ENCODE peak calls at places on chromosomes 13 and 19, in four cellular contexts. U is hepatocyte, C is cerebellar cortex, M is kidney tubule cell. N is an unnamed sample.

GRCh38 chr13:59422646-59423045 is 741.1 kb downstream of the DIAPH3 start:
- DNase-seq in C (no peak), M (no peak), U (no peak), N (peak; percentile 54)

GRCh38 chr19:49553451-49554271 is 25.9 kb downstream of the RCN3 start:
- DNase-seq in M (peak; percentile 74), U (peak; percentile 68), C (no peak), N (no peak)

GRCh38 chr19:4687396-4687795 is 17.3 kb upstream of the MYDGF start:
- DNase-seq in M (no peak), C (no peak), U (no peak), N (no peak)

GRCh38 chr13:26629260-26629659 is 71.8 kb downstream of the WASF3 start:
- DNase-seq in C (no peak), U (no peak), M (peak; percentile 7), N (peak; percentile 62)

GRCh38 chr19:42466521-42467436 is 24.0 kb upstream of the CXCL17 start:
- DNase-seq in M (no peak), U (no peak), C (no peak), N (no peak)

GRCh38 chr19:34996978-34997640 is 3.0 kb upstream of the GRAMD1A start:
- DNase-seq in C (no peak), U (no peak), M (no peak), N (no peak)

GRCh38 chr19:40616941-40617340 is 15.8 kb downstream of the LTBP4 start:
- DNase-seq in U (no peak), C (no peak), M (no peak), N (no peak)

GRCh38 chr19:7419777-7420439 is 68.9 kb downstream of the PEX11G start:
- DNase-seq in C (no peak), U (no peak), M (no peak), N (no peak)

GRCh38 chr19:49081273-49081672 is 4.0 kb upstream of the SNRNP70 start:
- DNase-seq in U (no peak), C (no peak), M (no peak), N (no peak)

GRCh38 chr19:48637449-48637947 is 319 bp upstream of the DBP start:
- DNase-seq in M (peak; percentile 97), C (peak; percentile 100), U (peak; percentile 99), N (peak; percentile 98)

GRCh38 chr13:40480915-40481525 is 185.4 kb downstream of the FOXO1 start:
- DNase-seq in U (no peak), C (no peak), M (no peak), N (no peak)

GRCh38 chr19:33260628-33261418 is 35.2 kb upstream of the SLC7A10 start:
- DNase-seq in C (no peak), M (no peak), U (no peak), N (no peak)

GRCh38 chr13:97278395-97279078 is 56.4 kb downstream of the MBNL2 start:
- DNase-seq in C (no peak), M (no peak), U (no peak), N (no peak)

GRCh38 chr13:51797664-51798488 is 6.1 kb downstream of the DHRS12 start:
- DNase-seq in C (peak; percentile 96), U (peak; percentile 85), M (peak; percentile 90), N (peak; percentile 84)

GRCh38 chr19:44725251-44725650 is 23.3 kb upstream of the BCL3 start:
- DNase-seq in M (peak; percentile 55), U (peak; percentile 88), C (no peak), N (no peak)

GRCh38 chr19:38250821-38251563 is 5.2 kb downstream of the PPP1R14A start:
- DNase-seq in U (peak; percentile 80), C (no peak), M (no peak), N (no peak)

GRCh38 chr19:44303976-44304568 is 753 bp downstream of the ZNF235 start:
- DNase-seq in U (peak; percentile 39), C (peak; percentile 22), M (peak; percentile 33), N (peak; percentile 73)

GRCh38 chr13:90049989-90050671 is 1297.4 kb upstream of the MIR17HG start:
- DNase-seq in U (no peak), C (no peak), M (no peak), N (no peak)

GRCh38 chr13:57030671-57031070 is 110.0 kb upstream of the PRR20A start:
- DNase-seq in U (no peak), M (no peak), C (no peak), N (no peak)

GRCh38 chr13:74774252-74774651 is 640.0 kb upstream of the KLF12 start:
- DNase-seq in U (no peak), C (no peak), M (no peak), N (no peak)

GRCh38 chr19:10499550-10500246 is 3.5 kb downstream of the KEAP1 start:
- DNase-seq in M (no peak), U (no peak), C (no peak), N (no peak)

GRCh38 chr13:98989469-98990235 is 11.8 kb upstream of the DOCK9 start:
- DNase-seq in M (peak; percentile 27), U (no peak), C (no peak), N (no peak)

GRCh38 chr19:44653977-44654784 is 10.5 kb downstream of the PVR start:
- DNase-seq in C (no peak), M (peak; percentile 69), U (peak; percentile 77), N (peak; percentile 70)

GRCh38 chr19:12112701-12113100 is 27.4 kb downstream of the ZNF20 start:
- DNase-seq in C (no peak), U (no peak), M (no peak), N (no peak)

GRCh38 chr13:31540316-31540715 is 199.0 kb upstream of the RXFP2 start:
- DNase-seq in U (no peak), C (no peak), M (no peak), N (no peak)

GRCh38 chr19:14369399-14370168 is 11.7 kb upstream of the ADGRE5 start:
- DNase-seq in M (no peak), C (no peak), U (no peak), N (no peak)

GRCh38 chr13:102317593-102317992 is 84.3 kb downstream of the FGF14 start:
- DNase-seq in U (peak; percentile 6), M (no peak), C (peak; percentile 99), N (peak; percentile 70)

GRCh38 chr13:59607172-59607571 is 556.6 kb downstream of the DIAPH3 start:
- DNase-seq in M (no peak), U (no peak), C (no peak), N (no peak)

N was measured in islet precursor cell.